ENCODE peak calls at places on chromosomes 2 and 18, in six cellular contexts. One of them, this sample, is unnamed.

GRCh38 chr2:181632733-181633401 is 24.0 kb downstream of the CERKL start:
- DNase-seq in body of pancreas: no peak
- DNase-seq in MV-4-11: peak
- DNase-seq in astrocyte of the spinal cord: no peak
- DNase-seq in pancreas: no peak
- DNase-seq in fibroblast of lung: no peak
- DNase-seq in this sample: no peak

GRCh38 chr2:238921259-238921658 is 73.4 kb downstream of the TWIST2 start:
- DNase-seq in astrocyte of the spinal cord: no peak
- DNase-seq in body of pancreas: no peak
- DNase-seq in fibroblast of lung: no peak
- DNase-seq in pancreas: no peak
- DNase-seq in MV-4-11: no peak
- DNase-seq in this sample: no peak

GRCh38 chr18:75267643-75268184 is 57.1 kb downstream of the TSHZ1 start:
- DNase-seq in fibroblast of lung: no peak
- DNase-seq in body of pancreas: no peak
- DNase-seq in astrocyte of the spinal cord: no peak
- DNase-seq in MV-4-11: peak
- DNase-seq in pancreas: no peak
- DNase-seq in this sample: no peak

GRCh38 chr2:36918307-36918706 is 48.0 kb downstream of the STRN start:
- DNase-seq in body of pancreas: no peak
- DNase-seq in fibroblast of lung: peak
- DNase-seq in pancreas: no peak
- DNase-seq in astrocyte of the spinal cord: no peak
- DNase-seq in MV-4-11: no peak
- DNase-seq in this sample: no peak

GRCh38 chr2:235950473-235950809 is 217.7 kb downstream of the GBX2 start:
- DNase-seq in body of pancreas: no peak
- DNase-seq in fibroblast of lung: no peak
- DNase-seq in pancreas: no peak
- DNase-seq in MV-4-11: no peak
- DNase-seq in astrocyte of the spinal cord: no peak
- DNase-seq in this sample: no peak

GRCh38 chr2:191245869-191246531 is 796 bp downstream of the MYO1B start:
- DNase-seq in pancreas: peak
- DNase-seq in MV-4-11: no peak
- DNase-seq in astrocyte of the spinal cord: peak
- DNase-seq in fibroblast of lung: peak
- DNase-seq in body of pancreas: peak
- DNase-seq in this sample: peak

GRCh38 chr2:100875516-100876230 is 55.7 kb downstream of the NPAS2 start:
- DNase-seq in MV-4-11: no peak
- DNase-seq in astrocyte of the spinal cord: peak
- DNase-seq in fibroblast of lung: no peak
- DNase-seq in body of pancreas: peak
- DNase-seq in pancreas: peak
- DNase-seq in this sample: peak

GRCh38 chr2:233408366-233409285 is 54.3 kb downstream of the DGKD start:
- DNase-seq in body of pancreas: peak
- DNase-seq in MV-4-11: no peak
- DNase-seq in pancreas: no peak
- DNase-seq in astrocyte of the spinal cord: no peak
- DNase-seq in fibroblast of lung: no peak
- DNase-seq in this sample: no peak

GRCh38 chr2:127649684-127650040 is 3.7 kb downstream of the GPR17 start:
- DNase-seq in MV-4-11: peak
- DNase-seq in astrocyte of the spinal cord: peak
- DNase-seq in body of pancreas: peak
- DNase-seq in pancreas: peak
- DNase-seq in fibroblast of lung: peak
- DNase-seq in this sample: peak

GRCh38 chr2:127628767-127629614 is 17.0 kb upstream of the GPR17 start:
- DNase-seq in MV-4-11: no peak
- DNase-seq in body of pancreas: no peak
- DNase-seq in astrocyte of the spinal cord: no peak
- DNase-seq in pancreas: no peak
- DNase-seq in fibroblast of lung: no peak
- DNase-seq in this sample: no peak

GRCh38 chr2:10058251-10059015 is 15.1 kb downstream of the KLF11 start:
- DNase-seq in fibroblast of lung: no peak
- DNase-seq in body of pancreas: no peak
- DNase-seq in MV-4-11: no peak
- DNase-seq in astrocyte of the spinal cord: no peak
- DNase-seq in pancreas: peak
- DNase-seq in this sample: no peak

GRCh38 chr2:85145116-85145820 is 12.1 kb downstream of the TCF7L1 start:
- DNase-seq in pancreas: no peak
- DNase-seq in astrocyte of the spinal cord: no peak
- DNase-seq in fibroblast of lung: no peak
- DNase-seq in MV-4-11: no peak
- DNase-seq in body of pancreas: no peak
- DNase-seq in this sample: no peak

GRCh38 chr2:51220606-51221005 is 188.7 kb upstream of the NRXN1 start:
- DNase-seq in body of pancreas: no peak
- DNase-seq in MV-4-11: no peak
- DNase-seq in pancreas: no peak
- DNase-seq in astrocyte of the spinal cord: no peak
- DNase-seq in fibroblast of lung: no peak
- DNase-seq in this sample: no peak

GRCh38 chr2:227098162-227098515 is 65.9 kb downstream of the COL4A4 start:
- DNase-seq in body of pancreas: peak
- DNase-seq in pancreas: no peak
- DNase-seq in MV-4-11: no peak
- DNase-seq in astrocyte of the spinal cord: no peak
- DNase-seq in fibroblast of lung: no peak
- DNase-seq in this sample: no peak

GRCh38 chr2:26655611-26656195 is 14.5 kb upstream of the CIB4 start:
- DNase-seq in fibroblast of lung: no peak
- DNase-seq in body of pancreas: no peak
- DNase-seq in pancreas: no peak
- DNase-seq in astrocyte of the spinal cord: no peak
- DNase-seq in MV-4-11: no peak
- DNase-seq in this sample: no peak

GRCh38 chr2:235611337-235611736 is 117.5 kb downstream of the AGAP1 start:
- DNase-seq in body of pancreas: no peak
- DNase-seq in fibroblast of lung: no peak
- DNase-seq in MV-4-11: no peak
- DNase-seq in astrocyte of the spinal cord: no peak
- DNase-seq in pancreas: no peak
- DNase-seq in this sample: no peak

GRCh38 chr18:44320619-44321460 is 359.8 kb upstream of the SETBP1 start:
- DNase-seq in pancreas: no peak
- DNase-seq in astrocyte of the spinal cord: no peak
- DNase-seq in body of pancreas: no peak
- DNase-seq in fibroblast of lung: no peak
- DNase-seq in MV-4-11: no peak
- DNase-seq in this sample: no peak

This sample was measured in prostate gland.